ENCODE peak calls at places on chromosomes 16 and 17, in four cellular contexts. J, U, M and K are unnamed samples.

GRCh38 chr16:87123356-87124001 is 193.7 kb downstream of the C16orf95 start:
- DNase-seq in J (no peak), U (peak; percentile 82), M (peak; percentile 24), K (no peak)

GRCh38 chr17:75110307-75110937 is 653 bp downstream of the ARMC7 start:
- DNase-seq in J (no peak), U (no peak), M (no peak), K (no peak)

GRCh38 chr17:20189322-20189721 is 180.2 kb downstream of the SPECC1 start:
- DNase-seq in J (no peak), U (peak; percentile 57), M (no peak), K (no peak)

GRCh38 chr16:2977440-2977839 is 2.8 kb downstream of the PKMYT1 start:
- DNase-seq in J (no peak), U (no peak), M (no peak), K (no peak)

GRCh38 chr16:87435399-87436224 is 43.5 kb downstream of the MAP1LC3B start:
- DNase-seq in J (no peak), U (no peak), M (no peak), K (no peak)

GRCh38 chr16:77273-77806 is 685 bp upstream of the MPG start:
- DNase-seq in J (no peak), U (peak; percentile 49), M (peak; percentile 84), K (peak; percentile 73)

GRCh38 chr17:7081341-7082062 is 1.5 kb upstream of the CLEC10A start:
- DNase-seq in J (no peak), U (no peak), M (no peak), K (no peak)

GRCh38 chr16:9408297-9408696 is 316.9 kb downstream of the HAPSTR1 start:
- DNase-seq in J (no peak), U (no peak), M (no peak), K (no peak)

GRCh38 chr16:26648851-26649250 is 417.9 kb upstream of the C16orf82 start:
- DNase-seq in J (no peak), U (no peak), M (no peak), K (no peak)

GRCh38 chr17:75344664-75345063 is 55.4 kb upstream of the SLC25A19 start:
- DNase-seq in J (no peak), U (no peak), M (no peak), K (no peak)

GRCh38 chr17:66348605-66349165 is 46.3 kb downstream of the PRKCA start:
- DNase-seq in J (no peak), U (peak; percentile 59), M (peak; percentile 75), K (peak; percentile 61)

GRCh38 chr16:75323928-75324327 is 72.5 kb upstream of the BCAR1 start:
- DNase-seq in J (no peak), U (no peak), M (no peak), K (no peak)

GRCh38 chr16:47142469-47143328 is 1.0 kb downstream of the NETO2 start:
- DNase-seq in J (no peak), U (peak; percentile 47), M (no peak), K (peak; percentile 36)

GRCh38 chr16:56729736-56730662 is at the start of gene NUP93:
- DNase-seq in J (peak; percentile 91), U (peak; percentile 93), M (peak; percentile 96), K (peak; percentile 91)

GRCh38 chr17:61393904-61394629 is 5.6 kb upstream of the TBX2 start:
- DNase-seq in J (no peak), U (no peak), M (no peak), K (no peak)

GRCh38 chr16:22977294-22977697 is 163.3 kb downstream of the HS3ST2 start:
- DNase-seq in J (no peak), U (no peak), M (no peak), K (no peak)

GRCh38 chr17:50661795-50662391 is 27.2 kb downstream of the ABCC3 start:
- DNase-seq in J (peak; percentile 74), U (peak; percentile 92), M (peak; percentile 81), K (no peak)

GRCh38 chr16:2784536-2785100 is 2.7 kb downstream of the PRSS33 start:
- DNase-seq in J (no peak), U (peak; percentile 17), M (peak; percentile 21), K (peak; percentile 13)

GRCh38 chr17:81869221-81870154 is 1.6 kb downstream of the ARHGDIA start:
- DNase-seq in J (no peak), U (no peak), M (peak; percentile 73), K (peak; percentile 73)

GRCh38 chr17:60421273-60422161 is 772 bp upstream of the CHCT1 start:
- DNase-seq in J (peak; percentile 22), U (peak; percentile 75), M (peak; percentile 81), K (peak; percentile 73)

GRCh38 chr17:412211-413015 is 59.8 kb upstream of the RPH3AL start:
- DNase-seq in J (peak; percentile 42), U (peak; percentile 75), M (no peak), K (no peak)

GRCh38 chr16:3086596-3087242 is 12.4 kb downstream of the ZSCAN10 start:
- DNase-seq in J (no peak), U (no peak), M (no peak), K (no peak)

GRCh38 chr17:42695500-42695899 is 13.2 kb downstream of the CNTNAP1 start:
- DNase-seq in J (no peak), U (no peak), M (no peak), K (no peak)

GRCh38 chr17:46028374-46028773 is 29.3 kb downstream of the STH start:
- DNase-seq in J (no peak), U (no peak), M (no peak), K (no peak)

GRCh38 chr17:19004601-19005441 is at the start of gene FAM83G:
- DNase-seq in J (peak; percentile 87), U (peak; percentile 85), M (peak; percentile 84), K (peak; percentile 72)
- H3K27ac ChIP-seq in J (peak within 1 kb of the TSS; percentile 86), U (no peak within 1 kb of the TSS), M (peak within 1 kb of the TSS; percentile 74), K (no peak within 1 kb of the TSS)

GRCh38 chr16:54282202-54282922 is 4.2 kb downstream of the IRX3 start:
- DNase-seq in J (peak; percentile 78), U (peak; percentile 58), M (no peak), K (peak; percentile 60)
- H3K4me1 ChIP-seq in J (peaks cover 10% of the 10 kb centered on the region), U (peaks cover 25% of the 10 kb centered on the region), M (no peaks in the 10 kb centered on the region), K (peaks cover 1% of the 10 kb centered on the region)

DNA sequence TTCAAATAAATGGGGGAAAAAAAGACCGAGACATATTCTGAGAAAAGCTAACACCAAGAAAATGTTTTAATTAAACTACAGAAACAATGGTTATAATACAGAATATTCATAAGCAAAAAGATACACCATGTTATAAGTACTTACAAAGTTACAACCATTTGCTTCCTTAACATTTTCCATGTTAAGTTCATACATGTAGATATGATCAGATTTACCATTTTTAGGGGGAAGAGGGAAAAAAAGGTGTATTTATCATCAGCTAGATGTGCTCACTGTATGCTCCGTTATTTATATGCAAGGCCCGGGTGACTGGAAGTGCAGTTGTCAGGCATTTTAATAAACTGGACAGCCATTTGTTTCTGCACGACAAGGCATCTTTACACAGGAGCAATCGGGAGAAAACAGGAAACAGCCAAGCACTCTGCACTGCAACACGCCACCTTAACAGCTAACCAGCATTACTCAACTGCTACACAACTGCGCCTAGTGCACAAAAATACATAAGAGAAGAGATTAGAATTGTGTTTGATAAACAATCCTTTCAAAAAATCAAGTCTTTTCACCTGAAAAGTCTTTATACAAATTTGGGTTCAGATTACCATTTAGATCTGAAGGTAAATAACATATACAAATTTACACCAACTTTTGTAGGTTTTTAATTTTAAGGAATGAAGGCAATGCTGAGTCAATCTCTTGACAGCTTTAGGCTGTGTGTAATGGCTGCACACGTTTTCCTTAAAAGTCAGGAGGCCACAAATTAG is 2.9 kb downstream of the SRSF2 start:
- DNase-seq in J (no peak), U (no peak), M (no peak), K (no peak)
- TF ChIP-seq POLR2A in J (no peak), U (no peak), M (no peak), K (no peak)

DNA sequence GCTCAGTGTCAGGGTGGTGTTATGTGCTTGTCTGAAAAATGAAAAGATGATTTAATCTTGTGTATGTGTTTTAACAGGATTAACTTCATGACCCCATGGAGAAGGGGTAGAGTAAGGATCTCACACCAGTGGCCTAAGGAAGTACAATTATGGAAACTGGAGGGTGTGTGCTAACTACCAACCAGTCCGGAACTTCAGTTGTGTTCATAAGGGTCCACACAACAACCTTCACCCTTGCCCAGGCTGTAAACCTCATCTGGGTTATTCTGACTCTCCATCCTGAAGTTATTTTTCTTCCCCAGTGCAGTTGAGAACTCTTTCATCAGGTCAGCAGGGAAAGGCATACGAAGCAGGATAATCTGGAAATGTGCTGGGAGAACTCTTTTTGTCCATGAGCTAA is 158.9 kb downstream of the MAP2K6 start:
- DNase-seq in J (no peak), U (no peak), M (no peak), K (no peak)
- H3K27ac ChIP-seq in J (no peak overlapping the region), U (no peak overlapping the region), M (no peak overlapping the region), K (peak overlapping the region; percentile 74)

GRCh38 chr16:85312174-85312573 is 199.9 kb upstream of the CIBAR2 start:
- DNase-seq in J (no peak), U (no peak), M (no peak), K (no peak)
- H3K4me1 ChIP-seq in J (peaks cover 17% of the 10 kb centered on the region), U (peaks cover 80% of the 10 kb centered on the region), M (no peaks in the 10 kb centered on the region), K (peaks cover 16% of the 10 kb centered on the region)

DNA sequence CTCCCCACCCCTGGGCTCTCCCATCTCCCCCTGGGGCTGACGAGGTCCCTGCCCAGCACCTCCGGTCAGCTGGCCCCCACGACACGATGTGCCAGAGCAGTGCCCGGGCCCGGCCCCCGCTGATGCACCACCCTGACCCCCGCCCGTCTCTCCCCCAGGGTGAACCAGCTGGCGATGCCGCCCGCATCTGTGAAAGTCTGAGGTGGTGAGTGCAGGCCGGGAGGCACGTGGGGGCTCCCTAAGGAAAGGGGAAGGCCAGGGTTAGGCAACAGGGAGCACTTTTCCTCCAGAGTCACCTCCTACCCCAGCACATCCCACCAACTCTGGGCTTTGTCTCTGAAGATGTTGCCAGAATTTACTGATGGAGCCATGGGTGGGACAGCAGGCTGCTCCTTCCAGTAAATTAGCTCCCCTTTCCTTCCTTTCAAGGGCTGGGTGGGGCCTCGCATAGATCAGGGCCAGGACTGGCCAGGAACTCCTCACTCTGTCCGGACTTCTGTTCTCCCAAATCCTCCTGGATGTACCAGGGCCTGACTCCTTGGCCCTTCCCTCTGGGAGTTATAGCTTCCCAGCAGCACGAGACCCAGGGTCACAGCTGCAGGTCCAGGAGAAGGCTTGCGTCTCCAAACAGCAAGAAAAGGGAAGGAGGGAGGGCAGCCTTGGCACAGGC is 18.3 kb downstream of the MYBBP1A start:
- DNase-seq in J (no peak), U (no peak), M (no peak), K (peak; percentile 63)
- TF ChIP-seq POLR2A in J (no peak), U (no peak), M (no peak), K (no peak)

GRCh38 chr17:32917081-32917480 is 10.9 kb upstream of the TMEM98 start:
- DNase-seq in J (no peak), U (no peak), M (no peak), K (no peak)
- H3K27ac ChIP-seq in J (no peak overlapping the region), U (no peak overlapping the region), M (no peak overlapping the region), K (no peak overlapping the region)

DNA sequence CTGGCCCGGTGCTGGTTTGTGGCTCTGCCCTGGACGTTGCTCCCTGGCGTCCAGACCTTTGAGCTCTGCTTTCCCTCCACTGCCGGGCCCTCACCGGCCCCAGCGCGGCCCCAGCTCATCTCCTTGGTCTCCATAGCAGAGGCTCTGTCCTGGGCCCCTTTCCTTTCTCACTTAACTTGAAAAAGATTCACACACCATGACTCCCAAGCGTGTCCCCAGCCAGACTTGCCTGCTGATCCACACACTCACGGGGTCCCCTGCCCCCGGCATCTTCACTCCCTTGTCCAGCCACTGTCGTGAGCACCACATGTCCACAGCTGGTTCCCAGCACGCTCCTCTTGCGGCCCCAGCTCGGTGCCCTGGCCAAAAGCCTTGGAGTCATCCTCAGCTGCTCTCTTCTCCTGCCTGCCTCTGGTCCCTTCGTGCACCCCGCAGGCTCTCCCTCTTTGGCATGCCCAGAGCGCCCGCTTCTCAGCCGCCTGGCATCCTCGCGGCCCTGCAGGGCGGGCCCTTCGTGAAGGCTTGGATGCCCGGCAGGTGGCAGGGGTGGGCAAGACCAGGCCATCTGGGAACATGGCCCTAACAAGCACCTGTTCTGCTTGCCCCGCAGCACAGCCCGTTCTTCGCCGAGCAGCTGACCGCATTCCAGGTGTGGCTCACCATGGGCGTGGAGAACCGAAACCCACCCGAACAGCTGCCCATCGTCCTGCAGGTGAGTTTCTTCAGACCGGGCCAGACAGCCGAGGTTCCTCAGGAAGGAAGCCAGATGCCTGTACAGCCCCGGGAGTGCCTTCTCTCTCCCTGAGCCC is 145.6 kb upstream of the CHMP6 start:
- DNase-seq in J (no peak), U (no peak), M (peak; percentile 46), K (no peak)
- H3K4me1 ChIP-seq in J (no peaks in the 10 kb centered on the region), U (no peaks in the 10 kb centered on the region), M (no peaks in the 10 kb centered on the region), K (no peaks in the 10 kb centered on the region)